ENCODE peak calls at places on chromosomes 16 and 17, in six cellular contexts. H is H9; A is activated CD4-positive, CD25-positive, alpha-beta regulatory T cell treated with anti-CD3 and anti-CD28 coated beads, Interleukin-2, amount 50 U/mL, for 16 hours; W is EL; F is astrocyte of the hippocampus; M is HT1080. L is an unnamed sample.

GRCh38 chr16:50153648-50154368 is 702 bp downstream of the TENT4B start:
- DNase-seq in H (no peak), F (no peak), A (no peak), M (peak), W (peak), L (no peak)

GRCh38 chr17:61157246-61157887 is 242.3 kb upstream of the TBX2 start:
- DNase-seq in W (peak), M (peak), H (no peak), A (no peak), F (peak), L (no peak)

GRCh38 chr17:18258356-18259038 is at the start of gene FLII:
- DNase-seq in A (peak), H (peak), F (peak), W (peak), M (no peak), L (peak)

GRCh38 chr17:20267459-20267842 is 199.9 kb downstream of the LGALS9B start:
- DNase-seq in H (no peak), F (peak), A (no peak), M (peak), W (no peak), L (no peak)

GRCh38 chr16:30997887-30998711 is 12.3 kb downstream of the STX1B start:
- DNase-seq in F (peak), A (no peak), W (peak), H (no peak), M (peak), L (no peak)

GRCh38 chr16:383326-384020 is 1.7 kb upstream of the PGAP6 start:
- DNase-seq in F (no peak), M (no peak), W (no peak), A (no peak), H (peak), L (no peak)

GRCh38 chr17:41678907-41679739 is 9.6 kb upstream of the EIF1 start:
- DNase-seq in M (peak), H (no peak), W (peak), A (peak), F (peak), L (peak)

GRCh38 chr16:325375-326155 is 27.0 kb downstream of the AXIN1 start:
- DNase-seq in M (no peak), F (no peak), A (no peak), H (no peak), W (no peak), L (no peak)

GRCh38 chr17:32489320-32490100 is 2.7 kb downstream of the CDK5R1 start:
- DNase-seq in H (no peak), A (no peak), M (no peak), W (no peak), F (no peak), L (no peak)

GRCh38 chr17:52147872-52148271 is 10.6 kb downstream of the CA10 start:
- DNase-seq in H (no peak), W (no peak), M (peak), A (no peak), F (peak), L (no peak)

GRCh38 chr16:80778707-80779106 is 25.7 kb downstream of the CDYL2 start:
- DNase-seq in F (no peak), H (no peak), M (no peak), A (no peak), W (no peak), L (no peak)

GRCh38 chr17:75765981-75766380 is 989 bp upstream of the GALK1 start:
- DNase-seq in M (no peak), W (no peak), A (no peak), F (no peak), H (peak), L (no peak)

GRCh38 chr17:2042355-2042929 is 620 bp downstream of the OVCA2 start:
- DNase-seq in M (no peak), H (peak), A (no peak), W (no peak), F (peak), L (no peak)

GRCh38 chr17:80720624-80721577 is 176.3 kb downstream of the RPTOR start:
- DNase-seq in A (no peak), W (no peak), H (no peak), M (peak), F (peak), L (peak)

GRCh38 chr16:19486744-19487325 is 35.1 kb downstream of the GDE1 start:
- DNase-seq in F (no peak), A (no peak), H (no peak), W (no peak), M (no peak), L (no peak)

GRCh38 chr17:6542577-6542976 is 13.8 kb downstream of the PITPNM3 start:
- DNase-seq in F (no peak), H (no peak), W (no peak), A (no peak), M (no peak), L (no peak)

GRCh38 chr17:4156750-4157381 is 13.9 kb downstream of the CYB5D2 start:
- DNase-seq in F (no peak), H (peak), A (no peak), M (no peak), W (no peak), L (no peak)

GRCh38 chr17:3003401-3004149 is 59.8 kb downstream of the OR1D5 start:
- DNase-seq in A (no peak), W (no peak), H (no peak), M (no peak), F (no peak), L (no peak)

GRCh38 chr16:69814078-69814477 is 51.9 kb downstream of the WWP2 start:
- DNase-seq in A (no peak), W (no peak), H (no peak), M (no peak), F (no peak), L (no peak)

GRCh38 chr17:75776399-75777242 is 8.0 kb upstream of the UNK start:
- DNase-seq in H (no peak), F (no peak), W (no peak), A (no peak), M (peak), L (no peak)

GRCh38 chr17:81251943-81252301 is 12.8 kb downstream of the NDUFAF8 start:
- DNase-seq in F (no peak), H (no peak), A (no peak), W (no peak), M (no peak), L (no peak)

GRCh38 chr17:47894498-47895253 is 1.4 kb upstream of the SP2 start:
- DNase-seq in A (no peak), W (no peak), F (no peak), M (no peak), H (no peak), L (no peak)

GRCh38 chr17:74110467-74110866 is 93.0 kb upstream of the RPL38 start:
- DNase-seq in W (no peak), F (peak), A (no peak), M (no peak), H (no peak), L (no peak)

GRCh38 chr17:63486317-63487013 is 9.6 kb downstream of the ACE start:
- DNase-seq in W (no peak), A (no peak), M (no peak), F (no peak), H (no peak), L (no peak)

GRCh38 chr16:3266873-3267537 is 10.6 kb upstream of the MEFV start:
- DNase-seq in A (no peak), W (peak), H (no peak), F (peak), M (peak), L (no peak)

GRCh38 chr17:29061036-29061435 is 18.1 kb downstream of the PIPOX start:
- DNase-seq in M (no peak), A (no peak), W (no peak), F (no peak), H (no peak), L (no peak)

GRCh38 chr16:8374586-8374985 is 215.7 kb downstream of the TMEM114 start:
- DNase-seq in W (no peak), F (peak), A (no peak), H (no peak), M (peak), L (no peak)

GRCh38 chr16:57544129-57544653 is 1.7 kb downstream of the ADGRG5 start:
- DNase-seq in W (no peak), F (no peak), M (no peak), H (peak), A (no peak), L (no peak)

GRCh38 chr16:30069575-30070462 is 4.3 kb downstream of the ALDOA start:
- DNase-seq in M (no peak), W (no peak), H (no peak), A (no peak), F (peak), L (no peak)

GRCh38 chr17:66684256-66684655 is 150.7 kb upstream of the CACNG5 start:
- DNase-seq in M (no peak), F (no peak), H (no peak), A (no peak), W (no peak), L (no peak)

GRCh38 chr16:79653337-79654000 is 52.9 kb upstream of the MAF start:
- DNase-seq in F (peak), H (no peak), M (peak), A (no peak), W (no peak), L (no peak)

GRCh38 chr16:67873435-67874146 is 739 bp downstream of the EDC4 start:
- DNase-seq in W (no peak), A (no peak), F (peak), M (no peak), H (no peak), L (no peak)

GRCh38 chr16:57589374-57589773 is 39.1 kb upstream of the ADGRG1 start:
- DNase-seq in W (no peak), H (no peak), M (no peak), A (no peak), F (no peak), L (no peak)

GRCh38 chr17:65987988-65988387 is 203.9 kb downstream of the CEP112 start:
- DNase-seq in M (peak), A (no peak), F (peak), H (peak), W (peak), L (no peak)

GRCh38 chr17:82702161-82702932 is 3.8 kb upstream of the RAB40B start:
- DNase-seq in H (peak), W (no peak), F (no peak), M (no peak), A (no peak), L (no peak)

GRCh38 chr17:57563968-57564367 is 181.1 kb downstream of the CCDC182 start:
- DNase-seq in F (no peak), A (no peak), W (no peak), H (no peak), M (no peak), L (no peak)